ENCODE peak calls at places on chromosome 9, in five cellular contexts. S, V, Q, P and F are unnamed samples. For H3K27me3 and H3K4me1, the result is how much of the 10 kb centered on the place peaks cover.

GRCh38 chr9:114798793-114799427 is 6.9 kb downstream of the TNFSF15 start:
- DNase-seq in S (no peak), V (no peak), Q (no peak), P (no peak), F (no peak)

GRCh38 chr9:101635020-101635419 is 40.3 kb upstream of the PPP3R2 start:
- DNase-seq in S (no peak), V (no peak), Q (no peak), P (no peak), F (no peak)

GRCh38 chr9:82140471-82140870 is 151.9 kb downstream of the SPATA31D1 start:
- DNase-seq in S (no peak), V (no peak), Q (no peak), P (no peak), F (no peak)

GRCh38 chr9:137458194-137459146 is 664 bp downstream of the NSMF start:
- DNase-seq in S (no peak), V (no peak), Q (peak), P (no peak), F (no peak)

GRCh38 chr9:16277471-16277870 is 593.0 kb downstream of the BNC2 start:
- DNase-seq in S (no peak), V (no peak), Q (no peak), P (no peak), F (no peak)

GRCh38 chr9:2621678-2622360 is at the start of gene VLDLR:
- DNase-seq in S (no peak), V (peak), Q (peak), P (peak), F (peak)

GRCh38 chr9:12818431-12819000 is 43.7 kb downstream of the LURAP1L start:
- DNase-seq in S (no peak), V (peak), Q (peak), P (peak), F (no peak)

GRCh38 chr9:115443890-115444289 is 325.9 kb upstream of the TNC start:
- DNase-seq in S (no peak), V (no peak), Q (no peak), P (no peak), F (no peak)

GRCh38 chr9:135684691-135685090 is 14.6 kb downstream of the SOHLH1 start:
- DNase-seq in S (no peak), V (no peak), Q (no peak), P (no peak), F (no peak)

GRCh38 chr9:37575921-37576721 is at the start of gene FBXO10:
- DNase-seq in S (no peak), V (peak), Q (peak), P (peak), F (peak)

GRCh38 chr9:137431416-137431931 is 8.3 kb downstream of the NOXA1 start:
- DNase-seq in S (no peak), V (no peak), Q (no peak), P (no peak), F (no peak)

GRCh38 chr9:124758061-124758460 is 13.1 kb downstream of the NR6A1 start:
- DNase-seq in S (no peak), V (peak), Q (no peak), P (no peak), F (no peak)

GRCh38 chr9:124757589-124757988 is 13.5 kb downstream of the NR6A1 start:
- DNase-seq in S (no peak), V (peak), Q (no peak), P (no peak), F (no peak)

GRCh38 chr9:124760719-124761118 is 10.4 kb downstream of the NR6A1 start:
- DNase-seq in S (no peak), V (peak), Q (no peak), P (no peak), F (no peak)

GRCh38 chr9:124758691-124759090 is 12.4 kb downstream of the NR6A1 start:
- DNase-seq in S (no peak), V (no peak), Q (no peak), P (no peak), F (no peak)

GRCh38 chr9:124759327-124759726 is 11.8 kb downstream of the NR6A1 start:
- DNase-seq in S (no peak), V (peak), Q (no peak), P (no peak), F (no peak)
- H3K27me3 ChIP-seq in S (under half), V (under half), Q (under half), P (under half), F (under half)

GRCh38 chr9:86940774-86941173 is 6.5 kb downstream of the GAS1 start:
- DNase-seq in S (no peak), V (no peak), Q (no peak), P (no peak), F (peak)
- H3K4me1 ChIP-seq in S (under half), V (under half), Q (under half), P (under half), F (half or more)

GRCh38 chr9:97803167-97804058 is 49.6 kb upstream of the FOXE1 start:
- DNase-seq in S (no peak), V (peak), Q (peak), P (peak), F (peak)

GRCh38 chr9:97802276-97802675 is 50.8 kb upstream of the FOXE1 start:
- DNase-seq in S (no peak), V (peak), Q (no peak), P (peak), F (no peak)

GRCh38 chr9:97801180-97801579 is 51.8 kb upstream of the FOXE1 start:
- DNase-seq in S (no peak), V (no peak), Q (no peak), P (no peak), F (no peak)

GRCh38 chr9:97806721-97807120 is 46.3 kb upstream of the FOXE1 start:
- DNase-seq in S (no peak), V (no peak), Q (no peak), P (no peak), F (no peak)

DNA sequence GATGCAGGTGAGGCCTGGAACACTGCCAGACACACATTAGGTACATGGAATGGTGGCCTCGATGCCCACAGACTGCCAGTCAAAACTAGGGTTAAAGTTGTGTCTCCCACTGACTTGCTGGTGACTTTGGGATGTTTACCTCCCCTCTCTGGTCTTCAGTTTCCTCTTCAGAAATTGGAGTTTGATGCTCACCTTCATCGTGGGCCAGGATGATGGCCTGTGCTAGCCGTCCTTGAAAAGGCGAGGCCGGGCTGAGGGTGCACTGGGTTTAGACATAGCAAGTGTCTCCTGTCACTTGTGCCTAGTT is 49.0 kb upstream of the FOXE1 start:
- DNase-seq in S (no peak), V (no peak), Q (no peak), P (no peak), F (no peak)
- H3K27ac ChIP-seq in S (no peak), V (no peak), Q (no peak), P (no peak), F (no peak)

GRCh38 chr9:124510650-124511425 is 3.6 kb upstream of the NR5A1 start:
- DNase-seq in S (no peak), V (no peak), Q (no peak), P (no peak), F (no peak)
- H3K27me3 ChIP-seq in S (under half), V (under half), Q (under half), P (under half), F (under half)

GRCh38 chr9:79617395-79617794 is 45.6 kb downstream of the TLE4 start:
- DNase-seq in S (no peak), V (no peak), Q (peak), P (peak), F (no peak)
- H3K4me1 ChIP-seq in S (under half), V (under half), Q (under half), P (under half), F (under half)

GRCh38 chr9:127503947-127504886 is 52.9 kb downstream of the LRSAM1 start:
- DNase-seq in S (peak), V (peak), Q (peak), P (peak), F (peak)

GRCh38 chr9:127503379-127503921 is 52.1 kb downstream of the LRSAM1 start:
- DNase-seq in S (no peak), V (no peak), Q (no peak), P (no peak), F (no peak)

GRCh38 chr9:127506117-127506813 is 55.0 kb downstream of the LRSAM1 start:
- DNase-seq in S (no peak), V (no peak), Q (no peak), P (no peak), F (no peak)

GRCh38 chr9:127505396-127506116 is 54.2 kb downstream of the LRSAM1 start:
- DNase-seq in S (peak), V (peak), Q (no peak), P (peak), F (peak)

DNA sequence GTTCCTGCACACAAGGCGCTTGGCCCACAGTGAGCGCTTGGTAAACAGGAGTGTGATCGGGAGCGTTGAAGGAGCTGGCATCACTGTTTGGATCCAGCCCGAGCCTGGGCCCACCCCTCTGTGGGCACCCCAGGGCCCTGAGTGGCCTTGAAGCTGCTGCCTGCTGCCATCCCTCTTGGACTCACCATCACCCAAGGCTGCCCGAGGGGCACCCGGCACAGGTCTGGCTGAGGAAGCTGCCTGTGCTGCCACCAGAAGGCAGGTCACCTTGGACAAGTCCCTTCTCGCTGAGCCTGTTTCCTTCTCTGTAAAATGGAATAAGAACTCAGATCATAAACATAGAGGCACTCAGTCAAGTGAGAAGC is 53.6 kb downstream of the LRSAM1 start:
- DNase-seq in S (no peak), V (no peak), Q (no peak), P (no peak), F (no peak)
- H3K27ac ChIP-seq in S (no peak), V (no peak), Q (no peak), P (no peak), F (no peak)

GRCh38 chr9:124015661-124016131 is 4.1 kb downstream of the LHX2 start:
- DNase-seq in S (no peak), V (no peak), Q (no peak), P (no peak), F (no peak)
- H3K27me3 ChIP-seq in S (half or more), V (half or more), Q (under half), P (half or more), F (under half)

GRCh38 chr9:95021166-95021886 is 294.8 kb downstream of the AOPEP start:
- DNase-seq in S (no peak), V (no peak), Q (no peak), P (no peak), F (no peak)
- H3K4me1 ChIP-seq in S (under half), V (under half), Q (under half), P (under half), F (under half)

DNA sequence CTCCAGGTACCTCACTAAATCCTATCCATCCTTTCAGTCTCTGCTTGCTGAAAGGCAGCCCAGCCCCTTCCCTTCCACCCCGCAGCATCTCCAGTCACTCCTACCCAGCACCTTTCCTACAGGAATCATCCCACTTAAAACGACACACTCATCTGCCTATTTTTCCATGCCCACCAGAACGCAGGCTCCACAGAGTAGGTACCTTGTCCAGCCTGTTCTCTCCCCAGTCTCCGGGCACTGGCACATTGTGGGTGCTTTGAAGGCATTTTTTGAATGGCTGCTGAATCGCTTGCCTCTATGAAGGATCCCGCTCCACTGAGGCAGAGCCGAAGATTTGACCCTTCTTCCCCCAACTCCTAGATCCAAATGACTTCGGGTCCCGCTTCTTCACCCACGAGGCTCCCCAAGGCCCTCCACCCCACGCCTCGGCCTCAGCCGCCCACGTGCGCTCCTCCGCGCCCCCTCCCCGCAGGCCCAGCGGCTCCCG is 15.6 kb downstream of the LHX6 start:
- DNase-seq in S (no peak), V (no peak), Q (no peak), P (no peak), F (no peak)
- H3K27ac ChIP-seq in S (no peak), V (no peak), Q (no peak), P (no peak), F (no peak)

GRCh38 chr9:130943780-130944179 is 4.7 kb upstream of the FIBCD1 start:
- DNase-seq in S (no peak), V (no peak), Q (no peak), P (no peak), F (no peak)
- H3K27me3 ChIP-seq in S (under half), V (under half), Q (under half), P (under half), F (under half)